ENCODE peak calls at places on chromosomes 2 and 18, in ten cellular contexts. M is pancreas; C is CD8-positive, alpha-beta memory T cell; Q is right cardiac atrium; F is A549; H is breast epithelium; B is aorta; R is psoas muscle; Z is lower lobe of right lung; I is MM.1S. Y is an unnamed sample. For H3K4me1, the result is how much of the 10 kb centered on the place peaks cover.

GRCh38 chr18:8943900-8944870 is 158.3 kb upstream of the NDUFV2 start:
- DNase-seq in M (no peak), C (no peak), Q (no peak), F (no peak), H (no peak), B (no peak), R (no peak), Z (no peak), I (no peak), Y (no peak)

GRCh38 chr2:158004131-158004530 is 97.5 kb upstream of the UPP2 start:
- DNase-seq in M (no peak), C (no peak), Q (no peak), F (no peak), H (no peak), B (no peak), R (no peak), Z (no peak), I (no peak), Y (no peak)

GRCh38 chr2:218295029-218295428 is 2.7 kb upstream of the TMBIM1 start:
- DNase-seq in M (no peak), C (no peak), Q (no peak), F (no peak), H (no peak), B (no peak), R (no peak), Z (no peak), I (peak), Y (no peak)

GRCh38 chr18:46341989-46342525 is 237.9 kb downstream of the HAUS1 start:
- DNase-seq in M (no peak), C (no peak), Q (no peak), F (no peak), H (no peak), B (no peak), R (no peak), Z (no peak), I (no peak), Y (no peak)

GRCh38 chr2:74567862-74568261 is 13.3 kb downstream of the DOK1 start:
- DNase-seq in M (no peak), C (no peak), Q (no peak), F (no peak), H (no peak), B (no peak), R (no peak), Z (no peak), I (no peak), Y (no peak)

GRCh38 chr2:239267411-239267941 is 133.3 kb downstream of the HDAC4 start:
- DNase-seq in M (no peak), C (peak), Q (peak), F (no peak), H (peak), B (peak), R (peak), Z (peak), I (peak), Y (peak)

GRCh38 chr2:1476617-1477195 is 63.4 kb downstream of the TPO start:
- DNase-seq in M (no peak), C (no peak), Q (no peak), F (no peak), H (no peak), B (no peak), R (no peak), Z (no peak), I (no peak), Y (no peak)

GRCh38 chr18:13464432-13465125 is 246.0 kb downstream of the LDLRAD4 start:
- DNase-seq in M (no peak), C (peak), Q (peak), F (no peak), H (peak), B (peak), R (peak), Z (peak), I (peak), Y (peak)

GRCh38 chr2:214830794-214831346 is 21.4 kb upstream of the BARD1 start:
- DNase-seq in M (no peak), C (no peak), Q (no peak), F (no peak), H (no peak), B (no peak), R (no peak), Z (no peak), I (no peak), Y (no peak)

GRCh38 chr18:51279367-51279984 is 82.0 kb upstream of the MEX3C start:
- DNase-seq in M (no peak), C (no peak), Q (no peak), F (no peak), H (no peak), B (no peak), R (no peak), Z (no peak), I (no peak), Y (no peak)

GRCh38 chr2:71784734-71785549 is 331.6 kb downstream of the DYSF start:
- DNase-seq in M (no peak), C (no peak), Q (no peak), F (peak), H (peak), B (no peak), R (no peak), Z (no peak), I (no peak), Y (peak)

GRCh38 chr18:25253136-25253535 is 98.8 kb downstream of the ZNF521 start:
- DNase-seq in M (no peak), C (no peak), Q (no peak), F (no peak), H (no peak), B (no peak), R (no peak), Z (no peak), I (no peak), Y (no peak)

GRCh38 chr2:1911811-1912210 is 167.5 kb upstream of the PXDN start:
- DNase-seq in M (no peak), C (no peak), Q (no peak), F (no peak), H (no peak), B (no peak), R (no peak), Z (no peak), I (no peak), Y (no peak)

GRCh38 chr18:25164211-25164836 is 187.6 kb downstream of the ZNF521 start:
- DNase-seq in M (no peak), C (no peak), Q (no peak), F (no peak), H (no peak), B (no peak), R (no peak), Z (no peak), I (peak), Y (no peak)

GRCh38 chr2:230996661-230997060 is 740 bp downstream of the SPATA3 start:
- DNase-seq in M (no peak), C (no peak), Q (no peak), F (no peak), H (no peak), B (no peak), R (no peak), Z (no peak), I (no peak), Y (no peak)

GRCh38 chr2:28750316-28751101 is 1.1 kb upstream of the PPP1CB start:
- DNase-seq in M (no peak), C (no peak), Q (no peak), F (no peak), H (no peak), B (no peak), R (no peak), Z (no peak), I (peak), Y (no peak)

GRCh38 chr18:55786651-55787272 is 198.8 kb upstream of the TCF4 start:
- DNase-seq in M (no peak), C (no peak), Q (no peak), F (no peak), H (no peak), B (no peak), R (no peak), Z (no peak), I (no peak), Y (no peak)

GRCh38 chr18:22547807-22548561 is 130.3 kb upstream of the CTAGE1 start:
- DNase-seq in M (no peak), C (no peak), Q (peak), F (no peak), H (no peak), B (no peak), R (no peak), Z (no peak), I (no peak), Y (no peak)

GRCh38 chr2:198615972-198616371 is 811.6 kb downstream of the PLCL1 start:
- DNase-seq in M (no peak), C (no peak), Q (no peak), F (no peak), H (no peak), B (no peak), R (no peak), Z (no peak), I (no peak), Y (no peak)

GRCh38 chr18:70931942-70932814 is 643.3 kb downstream of the SOCS6 start:
- DNase-seq in M (no peak), C (no peak), Q (peak), F (no peak), H (no peak), B (no peak), R (no peak), Z (no peak), I (peak), Y (no peak)

GRCh38 chr2:221529177-221529942 is 42.7 kb downstream of the EPHA4 start:
- DNase-seq in M (no peak), C (no peak), Q (peak), F (no peak), H (no peak), B (no peak), R (no peak), Z (no peak), I (no peak), Y (no peak)

GRCh38 chr2:42101641-42102605 is 54.1 kb downstream of the PKDCC start:
- DNase-seq in M (peak), C (peak), Q (peak), F (no peak), H (peak), B (peak), R (peak), Z (peak), I (peak), Y (peak)

GRCh38 chr2:210128961-210129360 is 42.2 kb downstream of the KANSL1L start:
- DNase-seq in M (no peak), C (no peak), Q (no peak), F (no peak), H (no peak), B (no peak), R (no peak), Z (no peak), I (no peak), Y (no peak)

GRCh38 chr18:68244786-68245185 is 470.1 kb downstream of the TMX3 start:
- DNase-seq in M (no peak), C (no peak), Q (no peak), F (no peak), H (no peak), B (no peak), R (no peak), Z (no peak), I (no peak), Y (no peak)

GRCh38 chr2:53103661-53104060 is 663.9 kb upstream of the CHAC2 start:
- DNase-seq in M (no peak), C (no peak), Q (no peak), F (no peak), H (no peak), B (no peak), R (no peak), Z (no peak), I (no peak), Y (no peak)

GRCh38 chr2:147547425-147547824 is 297.4 kb upstream of the ACVR2A start:
- DNase-seq in M (no peak), C (no peak), Q (no peak), F (no peak), H (no peak), B (no peak), R (no peak), Z (no peak), I (no peak), Y (no peak)

GRCh38 chr18:36688020-36688965 is 140.5 kb downstream of the TPGS2 start:
- DNase-seq in M (no peak), C (peak), Q (no peak), F (peak), H (peak), B (no peak), R (peak), Z (no peak), I (peak), Y (no peak)

DNA sequence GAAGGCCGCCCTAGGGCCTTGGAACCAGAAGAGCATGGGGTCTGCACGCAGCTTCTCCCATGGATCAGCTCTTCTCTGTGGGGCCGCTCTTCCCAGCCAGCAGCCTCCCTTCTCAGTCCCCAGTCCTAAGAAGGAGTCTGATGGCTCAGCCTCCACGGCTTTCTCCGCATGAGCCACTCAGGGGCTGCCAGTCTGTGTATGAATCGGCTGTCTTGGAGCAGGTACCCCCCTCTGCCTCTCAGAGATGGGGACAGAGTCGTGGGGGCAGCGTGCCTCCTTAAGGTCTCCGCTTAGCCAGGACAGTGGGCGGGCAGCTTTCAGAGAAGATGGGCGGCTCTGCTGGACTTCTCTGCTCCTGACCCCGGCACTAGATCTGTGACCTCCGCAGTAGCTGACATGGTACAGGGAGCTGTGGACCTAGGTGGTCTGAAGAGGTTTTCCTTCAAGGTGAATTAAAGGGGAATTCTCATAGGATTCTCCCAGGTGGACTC is 21.6 kb downstream of the INPP5D start:
- DNase-seq in M (no peak), C (no peak), Q (no peak), F (no peak), H (no peak), B (no peak), R (peak), Z (no peak), I (no peak), Y (no peak)
- H3K4me1 ChIP-seq in M (under half), C (half or more), Q (under half), F (under half), H (under half), B (under half), R (under half), Z (half or more), I (under half), Y (half or more)

DNA sequence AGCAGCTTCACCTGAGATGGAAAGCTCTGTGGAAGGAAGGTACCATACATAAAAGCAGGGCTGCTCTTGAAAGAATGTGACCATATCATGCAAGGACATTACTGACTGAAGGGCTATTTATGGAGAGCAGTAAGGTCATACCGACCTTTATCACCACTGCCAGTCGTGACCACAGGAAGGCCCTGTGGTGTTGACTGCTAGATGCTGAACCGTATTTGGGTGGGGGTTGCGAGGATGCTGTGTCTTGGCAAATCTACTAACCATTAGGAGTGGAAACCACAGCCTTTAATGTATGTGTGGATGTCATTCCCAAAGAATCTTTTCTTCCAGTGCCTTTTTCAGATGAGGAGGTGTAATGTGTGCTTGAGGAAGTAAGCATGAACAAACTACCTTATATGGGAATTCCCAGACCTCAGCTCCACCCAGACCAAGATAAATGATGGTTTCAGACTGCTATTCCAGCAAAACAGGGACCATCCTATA is 60.8 kb downstream of the LIMS1 start:
- DNase-seq in M (no peak), C (no peak), Q (no peak), F (no peak), H (no peak), B (no peak), R (no peak), Z (no peak), I (peak), Y (no peak)
- H3K4me1 ChIP-seq in M (under half), C (under half), Q (under half), F (half or more), H (under half), B (under half), R (half or more), Z (under half), I (under half), Y (under half)

DNA sequence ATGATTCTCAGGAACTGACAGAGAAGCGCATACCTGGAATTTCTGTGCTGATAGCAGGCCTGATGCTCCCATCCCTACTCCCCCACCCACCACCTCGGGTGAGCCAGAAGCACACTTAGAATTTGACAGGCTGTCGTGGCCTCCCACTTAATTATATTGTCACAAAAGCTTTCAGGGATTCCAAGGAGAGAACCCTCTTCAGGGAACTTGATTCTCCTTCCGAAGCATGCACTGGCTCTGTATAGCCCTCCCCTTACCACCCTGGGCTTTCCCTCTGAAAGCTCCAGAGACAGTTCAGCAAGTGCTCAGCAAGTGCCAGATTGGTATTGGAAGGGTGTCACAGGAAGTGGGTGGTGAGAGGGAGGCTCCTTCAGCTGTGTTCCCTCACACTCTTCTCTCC is 252.5 kb upstream of the SIX2 start:
- DNase-seq in M (no peak), C (no peak), Q (no peak), F (no peak), H (no peak), B (no peak), R (no peak), Z (no peak), I (no peak), Y (no peak)
- H3K4me1 ChIP-seq in M (under half), C (under half), Q (under half), F (under half), H (under half), B (under half), R (under half), Z (under half), I (under half), Y (under half)

GRCh38 chr2:55000335-55000734 is 49.9 kb downstream of the RTN4 start:
- DNase-seq in M (no peak), C (no peak), Q (no peak), F (no peak), H (no peak), B (no peak), R (no peak), Z (no peak), I (no peak), Y (no peak)

GRCh38 chr2:55009277-55010055 is 40.8 kb downstream of the RTN4 start:
- DNase-seq in M (no peak), C (no peak), Q (no peak), F (no peak), H (no peak), B (no peak), R (no peak), Z (no peak), I (peak), Y (no peak)

GRCh38 chr2:54999182-54999581 is 51.1 kb downstream of the RTN4 start:
- DNase-seq in M (no peak), C (no peak), Q (no peak), F (no peak), H (no peak), B (no peak), R (no peak), Z (no peak), I (peak), Y (no peak)

GRCh38 chr2:55003706-55004639 is 46.3 kb downstream of the RTN4 start:
- DNase-seq in M (no peak), C (no peak), Q (no peak), F (no peak), H (no peak), B (no peak), R (no peak), Z (no peak), I (no peak), Y (no peak)
- H3K4me1 ChIP-seq in M (half or more), C (under half), Q (under half), F (half or more), H (under half), B (under half), R (half or more), Z (half or more), I (under half), Y (under half)